ENCODE peak calls at places on chromosome 10, in ten cellular contexts. One of them, this sample, is unnamed.

GRCh38 chr10:79004311-79004710 is 64.5 kb upstream of the ZMIZ1 start:
- DNase-seq in mammary epithelial cell: peak
- DNase-seq in spleen: no peak
- DNase-seq in activated CD8-positive, alpha-beta T cell treated with anti-CD3 and anti-CD28 coated beads for 36 hours: no peak
- DNase-seq in fibroblast of pulmonary artery: no peak
- DNase-seq in fibroblast of mammary gland: no peak
- DNase-seq in heart left ventricle: no peak
- DNase-seq in NB4: no peak
- DNase-seq in neural crest cell: no peak
- DNase-seq in body of pancreas: no peak
- DNase-seq in this sample: no peak

GRCh38 chr10:21173433-21173963 is 276.4 kb upstream of the NEBL start:
- DNase-seq in NB4: no peak
- DNase-seq in body of pancreas: peak
- DNase-seq in neural crest cell: no peak
- DNase-seq in activated CD8-positive, alpha-beta T cell treated with anti-CD3 and anti-CD28 coated beads for 36 hours: peak
- DNase-seq in fibroblast of mammary gland: no peak
- DNase-seq in fibroblast of pulmonary artery: no peak
- DNase-seq in heart left ventricle: peak
- DNase-seq in spleen: no peak
- DNase-seq in mammary epithelial cell: no peak
- DNase-seq in this sample: no peak

GRCh38 chr10:29948971-29949370 is 110.4 kb downstream of the JCAD start:
- DNase-seq in mammary epithelial cell: peak
- DNase-seq in NB4: no peak
- DNase-seq in heart left ventricle: no peak
- DNase-seq in fibroblast of mammary gland: no peak
- DNase-seq in body of pancreas: peak
- DNase-seq in neural crest cell: no peak
- DNase-seq in spleen: no peak
- DNase-seq in fibroblast of pulmonary artery: no peak
- DNase-seq in activated CD8-positive, alpha-beta T cell treated with anti-CD3 and anti-CD28 coated beads for 36 hours: no peak
- DNase-seq in this sample: peak

GRCh38 chr10:68543004-68543918 is 15.9 kb upstream of the SLC25A16 start:
- DNase-seq in body of pancreas: no peak
- DNase-seq in spleen: no peak
- DNase-seq in NB4: peak
- DNase-seq in fibroblast of pulmonary artery: no peak
- DNase-seq in mammary epithelial cell: peak
- DNase-seq in neural crest cell: no peak
- DNase-seq in heart left ventricle: no peak
- DNase-seq in activated CD8-positive, alpha-beta T cell treated with anti-CD3 and anti-CD28 coated beads for 36 hours: peak
- DNase-seq in fibroblast of mammary gland: peak
- DNase-seq in this sample: peak

GRCh38 chr10:26981232-26981631 is 119.1 kb downstream of the ANKRD26 start:
- DNase-seq in fibroblast of mammary gland: no peak
- DNase-seq in neural crest cell: no peak
- DNase-seq in NB4: no peak
- DNase-seq in mammary epithelial cell: no peak
- DNase-seq in activated CD8-positive, alpha-beta T cell treated with anti-CD3 and anti-CD28 coated beads for 36 hours: no peak
- DNase-seq in spleen: no peak
- DNase-seq in body of pancreas: no peak
- DNase-seq in fibroblast of pulmonary artery: no peak
- DNase-seq in heart left ventricle: no peak
- DNase-seq in this sample: no peak

GRCh38 chr10:6737080-6737641 is 157.1 kb upstream of the PRKCQ start:
- DNase-seq in body of pancreas: no peak
- DNase-seq in fibroblast of pulmonary artery: peak
- DNase-seq in fibroblast of mammary gland: peak
- DNase-seq in heart left ventricle: no peak
- DNase-seq in activated CD8-positive, alpha-beta T cell treated with anti-CD3 and anti-CD28 coated beads for 36 hours: no peak
- DNase-seq in spleen: no peak
- DNase-seq in neural crest cell: no peak
- DNase-seq in mammary epithelial cell: peak
- DNase-seq in NB4: no peak
- DNase-seq in this sample: peak

GRCh38 chr10:117324367-117324766 is 50.9 kb downstream of the PDZD8 start:
- DNase-seq in fibroblast of pulmonary artery: no peak
- DNase-seq in spleen: no peak
- DNase-seq in body of pancreas: no peak
- DNase-seq in fibroblast of mammary gland: no peak
- DNase-seq in neural crest cell: no peak
- DNase-seq in activated CD8-positive, alpha-beta T cell treated with anti-CD3 and anti-CD28 coated beads for 36 hours: no peak
- DNase-seq in NB4: no peak
- DNase-seq in heart left ventricle: no peak
- DNase-seq in mammary epithelial cell: no peak
- DNase-seq in this sample: no peak

GRCh38 chr10:110947061-110947595 is 27.7 kb downstream of the SHOC2 start:
- DNase-seq in spleen: no peak
- DNase-seq in NB4: no peak
- DNase-seq in activated CD8-positive, alpha-beta T cell treated with anti-CD3 and anti-CD28 coated beads for 36 hours: no peak
- DNase-seq in fibroblast of mammary gland: peak
- DNase-seq in heart left ventricle: no peak
- DNase-seq in neural crest cell: no peak
- DNase-seq in body of pancreas: no peak
- DNase-seq in fibroblast of pulmonary artery: no peak
- DNase-seq in mammary epithelial cell: peak
- DNase-seq in this sample: no peak

GRCh38 chr10:3217853-3218252 is 45.3 kb upstream of the PITRM1 start:
- DNase-seq in mammary epithelial cell: no peak
- DNase-seq in heart left ventricle: no peak
- DNase-seq in spleen: no peak
- DNase-seq in fibroblast of pulmonary artery: no peak
- DNase-seq in neural crest cell: no peak
- DNase-seq in NB4: no peak
- DNase-seq in fibroblast of mammary gland: no peak
- DNase-seq in activated CD8-positive, alpha-beta T cell treated with anti-CD3 and anti-CD28 coated beads for 36 hours: no peak
- DNase-seq in body of pancreas: no peak
- DNase-seq in this sample: no peak
- TF ChIP-seq CTCF in mammary epithelial cell: no peak
- TF ChIP-seq CTCF in heart left ventricle: no peak
- TF ChIP-seq CTCF in spleen: no peak
- TF ChIP-seq CTCF in fibroblast of pulmonary artery: no peak
- TF ChIP-seq CTCF in neural crest cell: no peak
- TF ChIP-seq CTCF in NB4: no peak
- TF ChIP-seq CTCF in fibroblast of mammary gland: no peak
- TF ChIP-seq CTCF in activated CD8-positive, alpha-beta T cell treated with anti-CD3 and anti-CD28 coated beads for 36 hours: no peak
- TF ChIP-seq CTCF in body of pancreas: no peak
- TF ChIP-seq CTCF in this sample: no peak

GRCh38 chr10:131312261-131312801 is 810 bp upstream of the TCERG1L start:
- DNase-seq in NB4: no peak
- DNase-seq in activated CD8-positive, alpha-beta T cell treated with anti-CD3 and anti-CD28 coated beads for 36 hours: peak
- DNase-seq in body of pancreas: no peak
- DNase-seq in mammary epithelial cell: no peak
- DNase-seq in fibroblast of mammary gland: no peak
- DNase-seq in neural crest cell: peak
- DNase-seq in heart left ventricle: no peak
- DNase-seq in fibroblast of pulmonary artery: no peak
- DNase-seq in spleen: peak
- DNase-seq in this sample: no peak

GRCh38 chr10:131313377-131313776 is 1.9 kb upstream of the TCERG1L start:
- DNase-seq in heart left ventricle: no peak
- DNase-seq in body of pancreas: no peak
- DNase-seq in NB4: no peak
- DNase-seq in spleen: no peak
- DNase-seq in neural crest cell: no peak
- DNase-seq in fibroblast of pulmonary artery: no peak
- DNase-seq in activated CD8-positive, alpha-beta T cell treated with anti-CD3 and anti-CD28 coated beads for 36 hours: no peak
- DNase-seq in fibroblast of mammary gland: no peak
- DNase-seq in mammary epithelial cell: no peak
- DNase-seq in this sample: no peak

GRCh38 chr10:131311661-131312260 is at the start of gene TCERG1L:
- DNase-seq in fibroblast of mammary gland: no peak
- DNase-seq in fibroblast of pulmonary artery: no peak
- DNase-seq in heart left ventricle: no peak
- DNase-seq in spleen: peak
- DNase-seq in neural crest cell: peak
- DNase-seq in activated CD8-positive, alpha-beta T cell treated with anti-CD3 and anti-CD28 coated beads for 36 hours: peak
- DNase-seq in mammary epithelial cell: no peak
- DNase-seq in body of pancreas: no peak
- DNase-seq in NB4: no peak
- DNase-seq in this sample: no peak

GRCh38 chr10:131310904-131311660 is 439 bp downstream of the TCERG1L start:
- DNase-seq in activated CD8-positive, alpha-beta T cell treated with anti-CD3 and anti-CD28 coated beads for 36 hours: no peak
- DNase-seq in neural crest cell: no peak
- DNase-seq in heart left ventricle: no peak
- DNase-seq in body of pancreas: no peak
- DNase-seq in fibroblast of mammary gland: no peak
- DNase-seq in spleen: peak
- DNase-seq in fibroblast of pulmonary artery: no peak
- DNase-seq in mammary epithelial cell: no peak
- DNase-seq in NB4: no peak
- DNase-seq in this sample: no peak

GRCh38 chr10:131310054-131310903 is 1.2 kb downstream of the TCERG1L start:
- DNase-seq in body of pancreas: no peak
- DNase-seq in heart left ventricle: no peak
- DNase-seq in NB4: no peak
- DNase-seq in mammary epithelial cell: no peak
- DNase-seq in fibroblast of pulmonary artery: no peak
- DNase-seq in neural crest cell: no peak
- DNase-seq in fibroblast of mammary gland: peak
- DNase-seq in spleen: no peak
- DNase-seq in activated CD8-positive, alpha-beta T cell treated with anti-CD3 and anti-CD28 coated beads for 36 hours: no peak
- DNase-seq in this sample: no peak
- TF ChIP-seq CTCF in body of pancreas: peak
- TF ChIP-seq CTCF in heart left ventricle: no peak
- TF ChIP-seq CTCF in NB4: no peak
- TF ChIP-seq CTCF in mammary epithelial cell: peak
- TF ChIP-seq CTCF in fibroblast of pulmonary artery: peak
- TF ChIP-seq CTCF in neural crest cell: peak
- TF ChIP-seq CTCF in fibroblast of mammary gland: peak
- TF ChIP-seq CTCF in spleen: no peak
- TF ChIP-seq CTCF in activated CD8-positive, alpha-beta T cell treated with anti-CD3 and anti-CD28 coated beads for 36 hours: peak
- TF ChIP-seq CTCF in this sample: no peak

GRCh38 chr10:22246680-22247391 is 29.0 kb upstream of the EBLN1 start:
- DNase-seq in spleen: no peak
- DNase-seq in mammary epithelial cell: peak
- DNase-seq in fibroblast of mammary gland: peak
- DNase-seq in body of pancreas: no peak
- DNase-seq in fibroblast of pulmonary artery: peak
- DNase-seq in NB4: no peak
- DNase-seq in activated CD8-positive, alpha-beta T cell treated with anti-CD3 and anti-CD28 coated beads for 36 hours: peak
- DNase-seq in heart left ventricle: no peak
- DNase-seq in neural crest cell: no peak
- DNase-seq in this sample: peak

GRCh38 chr10:22244001-22244400 is 26.2 kb upstream of the EBLN1 start:
- DNase-seq in body of pancreas: no peak
- DNase-seq in spleen: no peak
- DNase-seq in fibroblast of mammary gland: no peak
- DNase-seq in activated CD8-positive, alpha-beta T cell treated with anti-CD3 and anti-CD28 coated beads for 36 hours: peak
- DNase-seq in heart left ventricle: no peak
- DNase-seq in fibroblast of pulmonary artery: no peak
- DNase-seq in mammary epithelial cell: no peak
- DNase-seq in NB4: peak
- DNase-seq in neural crest cell: no peak
- DNase-seq in this sample: no peak

GRCh38 chr10:22245567-22245966 is 27.8 kb upstream of the EBLN1 start:
- DNase-seq in fibroblast of pulmonary artery: peak
- DNase-seq in body of pancreas: no peak
- DNase-seq in neural crest cell: no peak
- DNase-seq in NB4: no peak
- DNase-seq in heart left ventricle: no peak
- DNase-seq in mammary epithelial cell: no peak
- DNase-seq in spleen: no peak
- DNase-seq in fibroblast of mammary gland: peak
- DNase-seq in activated CD8-positive, alpha-beta T cell treated with anti-CD3 and anti-CD28 coated beads for 36 hours: no peak
- DNase-seq in this sample: no peak

GRCh38 chr10:22243321-22243720 is 25.5 kb upstream of the EBLN1 start:
- DNase-seq in fibroblast of pulmonary artery: no peak
- DNase-seq in fibroblast of mammary gland: no peak
- DNase-seq in spleen: no peak
- DNase-seq in body of pancreas: no peak
- DNase-seq in neural crest cell: no peak
- DNase-seq in heart left ventricle: no peak
- DNase-seq in mammary epithelial cell: no peak
- DNase-seq in activated CD8-positive, alpha-beta T cell treated with anti-CD3 and anti-CD28 coated beads for 36 hours: no peak
- DNase-seq in NB4: no peak
- DNase-seq in this sample: no peak

GRCh38 chr10:22244855-22245254 is 27.0 kb upstream of the EBLN1 start:
- DNase-seq in neural crest cell: no peak
- DNase-seq in mammary epithelial cell: no peak
- DNase-seq in fibroblast of pulmonary artery: no peak
- DNase-seq in spleen: no peak
- DNase-seq in fibroblast of mammary gland: no peak
- DNase-seq in body of pancreas: no peak
- DNase-seq in heart left ventricle: no peak
- DNase-seq in activated CD8-positive, alpha-beta T cell treated with anti-CD3 and anti-CD28 coated beads for 36 hours: no peak
- DNase-seq in NB4: no peak
- DNase-seq in this sample: no peak
- TF ChIP-seq CTCF in neural crest cell: no peak
- TF ChIP-seq CTCF in mammary epithelial cell: no peak
- TF ChIP-seq CTCF in fibroblast of pulmonary artery: no peak
- TF ChIP-seq CTCF in spleen: no peak
- TF ChIP-seq CTCF in fibroblast of mammary gland: peak
- TF ChIP-seq CTCF in body of pancreas: no peak
- TF ChIP-seq CTCF in heart left ventricle: no peak
- TF ChIP-seq CTCF in activated CD8-positive, alpha-beta T cell treated with anti-CD3 and anti-CD28 coated beads for 36 hours: peak
- TF ChIP-seq CTCF in NB4: no peak
- TF ChIP-seq CTCF in this sample: no peak

GRCh38 chr10:113614304-113614703 is 49.5 kb downstream of the NRAP start:
- DNase-seq in NB4: no peak
- DNase-seq in neural crest cell: no peak
- DNase-seq in heart left ventricle: no peak
- DNase-seq in activated CD8-positive, alpha-beta T cell treated with anti-CD3 and anti-CD28 coated beads for 36 hours: no peak
- DNase-seq in body of pancreas: no peak
- DNase-seq in fibroblast of mammary gland: no peak
- DNase-seq in spleen: no peak
- DNase-seq in fibroblast of pulmonary artery: no peak
- DNase-seq in mammary epithelial cell: no peak
- DNase-seq in this sample: no peak

GRCh38 chr10:113618338-113618737 is 45.5 kb downstream of the NRAP start:
- DNase-seq in body of pancreas: no peak
- DNase-seq in fibroblast of pulmonary artery: no peak
- DNase-seq in spleen: no peak
- DNase-seq in activated CD8-positive, alpha-beta T cell treated with anti-CD3 and anti-CD28 coated beads for 36 hours: no peak
- DNase-seq in neural crest cell: no peak
- DNase-seq in mammary epithelial cell: no peak
- DNase-seq in fibroblast of mammary gland: no peak
- DNase-seq in NB4: no peak
- DNase-seq in heart left ventricle: no peak
- DNase-seq in this sample: no peak

GRCh38 chr10:113619401-113619800 is 44.4 kb downstream of the NRAP start:
- DNase-seq in heart left ventricle: no peak
- DNase-seq in neural crest cell: no peak
- DNase-seq in fibroblast of mammary gland: no peak
- DNase-seq in spleen: no peak
- DNase-seq in activated CD8-positive, alpha-beta T cell treated with anti-CD3 and anti-CD28 coated beads for 36 hours: no peak
- DNase-seq in fibroblast of pulmonary artery: no peak
- DNase-seq in body of pancreas: peak
- DNase-seq in mammary epithelial cell: no peak
- DNase-seq in NB4: no peak
- DNase-seq in this sample: no peak

GRCh38 chr10:113617086-113617485 is 46.8 kb downstream of the NRAP start:
- DNase-seq in body of pancreas: no peak
- DNase-seq in NB4: no peak
- DNase-seq in spleen: no peak
- DNase-seq in fibroblast of pulmonary artery: no peak
- DNase-seq in fibroblast of mammary gland: no peak
- DNase-seq in activated CD8-positive, alpha-beta T cell treated with anti-CD3 and anti-CD28 coated beads for 36 hours: no peak
- DNase-seq in heart left ventricle: no peak
- DNase-seq in neural crest cell: no peak
- DNase-seq in mammary epithelial cell: no peak
- DNase-seq in this sample: no peak

DNA sequence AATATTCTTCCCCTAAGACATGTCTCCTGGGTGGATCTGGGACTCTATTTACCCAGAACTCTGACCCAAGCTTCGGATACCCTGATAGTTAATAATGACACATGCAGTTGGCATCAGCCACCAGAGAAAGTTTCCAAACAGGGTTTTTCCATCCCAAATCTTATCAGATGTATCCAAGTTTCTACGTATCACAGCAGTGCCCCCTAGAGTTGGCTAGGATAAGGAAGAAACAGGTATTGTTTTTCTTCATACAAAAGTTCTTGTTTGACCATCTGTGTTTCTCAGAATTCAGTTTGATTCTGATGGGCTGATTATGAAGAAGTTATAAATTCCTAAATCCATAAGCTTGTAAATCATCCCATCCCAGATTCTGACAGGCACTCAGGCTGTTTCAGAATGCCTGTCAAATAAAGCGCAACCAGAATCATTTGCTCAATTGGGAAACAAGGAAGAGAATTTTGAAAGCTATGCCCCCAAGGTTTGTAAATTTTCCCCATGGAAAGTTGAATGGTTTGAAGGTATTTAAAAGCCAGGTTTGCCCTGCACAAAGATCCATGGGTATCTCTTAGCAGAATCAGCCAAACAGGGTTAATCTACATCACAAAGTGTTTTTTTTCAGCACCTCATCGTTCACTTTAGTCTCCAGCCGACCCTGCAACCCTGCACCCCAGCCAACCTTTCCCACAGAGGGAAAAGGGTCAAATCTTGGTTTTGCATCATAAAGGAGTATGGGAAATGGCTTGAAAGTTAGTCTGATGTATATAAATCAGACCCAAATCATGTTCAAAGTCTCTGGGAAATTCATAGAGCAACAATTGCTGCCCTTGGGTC is 47.4 kb downstream of the NRAP start:
- DNase-seq in heart left ventricle: no peak
- DNase-seq in mammary epithelial cell: no peak
- DNase-seq in fibroblast of mammary gland: peak
- DNase-seq in activated CD8-positive, alpha-beta T cell treated with anti-CD3 and anti-CD28 coated beads for 36 hours: no peak
- DNase-seq in fibroblast of pulmonary artery: peak
- DNase-seq in spleen: no peak
- DNase-seq in neural crest cell: peak
- DNase-seq in NB4: peak
- DNase-seq in body of pancreas: peak
- DNase-seq in this sample: peak
- TF ChIP-seq CTCF in heart left ventricle: peak
- TF ChIP-seq CTCF in mammary epithelial cell: peak
- TF ChIP-seq CTCF in fibroblast of mammary gland: peak
- TF ChIP-seq CTCF in activated CD8-positive, alpha-beta T cell treated with anti-CD3 and anti-CD28 coated beads for 36 hours: peak
- TF ChIP-seq CTCF in fibroblast of pulmonary artery: peak
- TF ChIP-seq CTCF in spleen: no peak
- TF ChIP-seq CTCF in neural crest cell: peak
- TF ChIP-seq CTCF in NB4: peak
- TF ChIP-seq CTCF in body of pancreas: peak
- TF ChIP-seq CTCF in this sample: peak